ENCODE peak calls at places on chromosomes 11 and 22, in six cellular contexts. M is nephron progenitor cell; C is effector CD4-positive, alpha-beta T cell; X is COR-L47; Y is stimulated activated CD4-positive, alpha-beta T cell treated with anti-CD3 and anti-CD28 coated beads, Interleukin-1b, Interleukin-23, amount 100 ng/mL, for 4 hours; P is sciatic nerve. Q is an unnamed sample.

GRCh38 chr22:23418159-23418788 is 161.8 kb downstream of the IGLL1 start:
- DNase-seq in M (no peak), C (no peak), X (no peak), Y (no peak), P (no peak), Q (peak; percentile 14)

GRCh38 chr11:67996622-67997459 is 7.1 kb downstream of the UNC93B1 start:
- DNase-seq in M (peak; percentile 80), C (no peak), X (no peak), Y (no peak), P (peak; percentile 93), Q (peak; percentile 55)

GRCh38 chr11:33668468-33668825 is 32.2 kb downstream of the C11orf91 start:
- DNase-seq in M (no peak), C (no peak), X (no peak), Y (no peak), P (no peak), Q (no peak)

GRCh38 chr22:38270091-38270972 is 2.5 kb downstream of the TMEM184B start:
- DNase-seq in M (no peak), C (no peak), X (no peak), Y (no peak), P (no peak), Q (no peak)

GRCh38 chr22:26711205-26711958 is 54.0 kb downstream of the MIAT start:
- DNase-seq in M (no peak), C (no peak), X (no peak), Y (no peak), P (no peak), Q (no peak)

GRCh38 chr11:1202776-1203504 is 19.9 kb upstream of the MUC5B start:
- DNase-seq in M (peak; percentile 83), C (peak; percentile 49), X (peak; percentile 34), Y (peak; percentile 49), P (peak; percentile 82), Q (peak; percentile 64)

GRCh38 chr11:22752908-22753310 is 76.7 kb downstream of the SVIP start:
- DNase-seq in M (no peak), C (no peak), X (no peak), Y (no peak), P (no peak), Q (no peak)

GRCh38 chr22:18110194-18110943 is at the start of gene TUBA8:
- DNase-seq in M (peak; percentile 69), C (no peak), X (peak; percentile 53), Y (peak; percentile 36), P (no peak), Q (peak; percentile 65)

Q was measured in left lobe of liver.